ENCODE peak calls at places on chromosomes 1 and 21, in eight cellular contexts. One of them, this sample, is unnamed.

GRCh38 chr1:234589064-234589765 is 20.8 kb downstream of the IRF2BP2 start:
- DNase-seq in H1: no peak
- DNase-seq in HCT116: no peak
- DNase-seq in breast epithelium: peak
- DNase-seq in stomach: no peak
- DNase-seq in upper lobe of left lung: no peak
- DNase-seq in transverse colon: no peak
- DNase-seq in HL-60: no peak
- DNase-seq in this sample: peak

GRCh38 chr21:15293251-15293650 is 228.5 kb upstream of the NRIP1 start:
- DNase-seq in H1: no peak
- DNase-seq in HCT116: peak
- DNase-seq in breast epithelium: no peak
- DNase-seq in stomach: no peak
- DNase-seq in upper lobe of left lung: no peak
- DNase-seq in transverse colon: no peak
- DNase-seq in HL-60: no peak
- DNase-seq in this sample: no peak

GRCh38 chr1:97139512-97139911 is 417.9 kb downstream of the PTBP2 start:
- DNase-seq in H1: no peak
- DNase-seq in HCT116: no peak
- DNase-seq in breast epithelium: no peak
- DNase-seq in stomach: no peak
- DNase-seq in upper lobe of left lung: no peak
- DNase-seq in transverse colon: no peak
- DNase-seq in HL-60: no peak
- DNase-seq in this sample: no peak

GRCh38 chr1:239426821-239427495 is 40.6 kb downstream of the CHRM3 start:
- DNase-seq in H1: no peak
- DNase-seq in HCT116: no peak
- DNase-seq in breast epithelium: no peak
- DNase-seq in stomach: no peak
- DNase-seq in upper lobe of left lung: no peak
- DNase-seq in transverse colon: no peak
- DNase-seq in HL-60: no peak
- DNase-seq in this sample: no peak

GRCh38 chr1:54800041-54800898 is 853 bp downstream of the TTC22 start:
- DNase-seq in H1: no peak
- DNase-seq in HCT116: no peak
- DNase-seq in breast epithelium: no peak
- DNase-seq in stomach: no peak
- DNase-seq in upper lobe of left lung: no peak
- DNase-seq in transverse colon: peak
- DNase-seq in HL-60: no peak
- DNase-seq in this sample: no peak

GRCh38 chr1:11989669-11990068 is 9.4 kb downstream of the MFN2 start:
- DNase-seq in H1: no peak
- DNase-seq in HCT116: no peak
- DNase-seq in breast epithelium: no peak
- DNase-seq in stomach: no peak
- DNase-seq in upper lobe of left lung: no peak
- DNase-seq in transverse colon: no peak
- DNase-seq in HL-60: no peak
- DNase-seq in this sample: no peak

GRCh38 chr1:209607102-209607794 is 23.7 kb downstream of the CAMK1G start:
- DNase-seq in H1: no peak
- DNase-seq in HCT116: no peak
- DNase-seq in breast epithelium: no peak
- DNase-seq in stomach: no peak
- DNase-seq in upper lobe of left lung: no peak
- DNase-seq in transverse colon: no peak
- DNase-seq in HL-60: no peak
- DNase-seq in this sample: no peak

GRCh38 chr1:28740118-28740517 is 3.4 kb downstream of the YTHDF2 start:
- DNase-seq in H1: no peak
- DNase-seq in HCT116: no peak
- DNase-seq in breast epithelium: no peak
- DNase-seq in stomach: no peak
- DNase-seq in upper lobe of left lung: peak
- DNase-seq in transverse colon: no peak
- DNase-seq in HL-60: no peak
- DNase-seq in this sample: no peak

GRCh38 chr1:16116625-16117024 is 39.2 kb downstream of the EPHA2 start:
- DNase-seq in H1: no peak
- DNase-seq in HCT116: no peak
- DNase-seq in breast epithelium: no peak
- DNase-seq in stomach: no peak
- DNase-seq in upper lobe of left lung: no peak
- DNase-seq in transverse colon: no peak
- DNase-seq in HL-60: no peak
- DNase-seq in this sample: no peak

GRCh38 chr1:160061376-160062100 is 8.4 kb downstream of the KCNJ10 start:
- DNase-seq in H1: no peak
- DNase-seq in HCT116: no peak
- DNase-seq in breast epithelium: peak
- DNase-seq in stomach: no peak
- DNase-seq in upper lobe of left lung: no peak
- DNase-seq in transverse colon: no peak
- DNase-seq in HL-60: no peak
- DNase-seq in this sample: no peak

GRCh38 chr21:31903896-31904295 is 31.1 kb downstream of the HUNK start:
- DNase-seq in H1: no peak
- DNase-seq in HCT116: no peak
- DNase-seq in breast epithelium: no peak
- DNase-seq in stomach: no peak
- DNase-seq in upper lobe of left lung: no peak
- DNase-seq in transverse colon: no peak
- DNase-seq in HL-60: no peak
- DNase-seq in this sample: no peak

GRCh38 chr1:23194119-23194984 is 22.9 kb downstream of the HTR1D start:
- DNase-seq in H1: no peak
- DNase-seq in HCT116: no peak
- DNase-seq in breast epithelium: no peak
- DNase-seq in stomach: no peak
- DNase-seq in upper lobe of left lung: no peak
- DNase-seq in transverse colon: no peak
- DNase-seq in HL-60: no peak
- DNase-seq in this sample: no peak

GRCh38 chr21:14116080-14116481 is 94.7 kb downstream of the LIPI start:
- DNase-seq in H1: no peak
- DNase-seq in HCT116: no peak
- DNase-seq in breast epithelium: no peak
- DNase-seq in stomach: no peak
- DNase-seq in upper lobe of left lung: no peak
- DNase-seq in transverse colon: no peak
- DNase-seq in HL-60: no peak
- DNase-seq in this sample: no peak

GRCh38 chr1:9008236-9008635 is 18.0 kb downstream of the SLC2A7 start:
- DNase-seq in H1: no peak
- DNase-seq in HCT116: no peak
- DNase-seq in breast epithelium: no peak
- DNase-seq in stomach: peak
- DNase-seq in upper lobe of left lung: no peak
- DNase-seq in transverse colon: peak
- DNase-seq in HL-60: no peak
- DNase-seq in this sample: no peak

GRCh38 chr1:150971583-150972416 is 2.8 kb downstream of the CERS2 start:
- DNase-seq in H1: no peak
- DNase-seq in HCT116: no peak
- DNase-seq in breast epithelium: no peak
- DNase-seq in stomach: no peak
- DNase-seq in upper lobe of left lung: peak
- DNase-seq in transverse colon: no peak
- DNase-seq in HL-60: no peak
- DNase-seq in this sample: no peak

GRCh38 chr21:33857846-33858671 is 57.5 kb downstream of the ATP5PO start:
- DNase-seq in H1: no peak
- DNase-seq in HCT116: no peak
- DNase-seq in breast epithelium: no peak
- DNase-seq in stomach: no peak
- DNase-seq in upper lobe of left lung: no peak
- DNase-seq in transverse colon: no peak
- DNase-seq in HL-60: no peak
- DNase-seq in this sample: no peak

GRCh38 chr1:115717541-115717940 is 51.0 kb downstream of the CASQ2 start:
- DNase-seq in H1: no peak
- DNase-seq in HCT116: peak
- DNase-seq in breast epithelium: no peak
- DNase-seq in stomach: peak
- DNase-seq in upper lobe of left lung: peak
- DNase-seq in transverse colon: peak
- DNase-seq in HL-60: no peak
- DNase-seq in this sample: no peak

GRCh38 chr1:32886012-32886827 is at the start of gene HPCA:
- DNase-seq in H1: no peak
- DNase-seq in HCT116: no peak
- DNase-seq in breast epithelium: no peak
- DNase-seq in stomach: peak
- DNase-seq in upper lobe of left lung: peak
- DNase-seq in transverse colon: peak
- DNase-seq in HL-60: no peak
- DNase-seq in this sample: no peak

GRCh38 chr21:35505067-35505466 is 456.0 kb upstream of the RUNX1 start:
- DNase-seq in H1: no peak
- DNase-seq in HCT116: no peak
- DNase-seq in breast epithelium: no peak
- DNase-seq in stomach: no peak
- DNase-seq in upper lobe of left lung: no peak
- DNase-seq in transverse colon: no peak
- DNase-seq in HL-60: no peak
- DNase-seq in this sample: no peak

GRCh38 chr1:41461790-41462679 is 22.4 kb downstream of the EDN2 start:
- DNase-seq in H1: no peak
- DNase-seq in HCT116: no peak
- DNase-seq in breast epithelium: no peak
- DNase-seq in stomach: no peak
- DNase-seq in upper lobe of left lung: peak
- DNase-seq in transverse colon: peak
- DNase-seq in HL-60: no peak
- DNase-seq in this sample: no peak

GRCh38 chr1:158203693-158204457 is 23.2 kb downstream of the CD1D start:
- DNase-seq in H1: no peak
- DNase-seq in HCT116: peak
- DNase-seq in breast epithelium: no peak
- DNase-seq in stomach: no peak
- DNase-seq in upper lobe of left lung: no peak
- DNase-seq in transverse colon: no peak
- DNase-seq in HL-60: no peak
- DNase-seq in this sample: no peak

DNA sequence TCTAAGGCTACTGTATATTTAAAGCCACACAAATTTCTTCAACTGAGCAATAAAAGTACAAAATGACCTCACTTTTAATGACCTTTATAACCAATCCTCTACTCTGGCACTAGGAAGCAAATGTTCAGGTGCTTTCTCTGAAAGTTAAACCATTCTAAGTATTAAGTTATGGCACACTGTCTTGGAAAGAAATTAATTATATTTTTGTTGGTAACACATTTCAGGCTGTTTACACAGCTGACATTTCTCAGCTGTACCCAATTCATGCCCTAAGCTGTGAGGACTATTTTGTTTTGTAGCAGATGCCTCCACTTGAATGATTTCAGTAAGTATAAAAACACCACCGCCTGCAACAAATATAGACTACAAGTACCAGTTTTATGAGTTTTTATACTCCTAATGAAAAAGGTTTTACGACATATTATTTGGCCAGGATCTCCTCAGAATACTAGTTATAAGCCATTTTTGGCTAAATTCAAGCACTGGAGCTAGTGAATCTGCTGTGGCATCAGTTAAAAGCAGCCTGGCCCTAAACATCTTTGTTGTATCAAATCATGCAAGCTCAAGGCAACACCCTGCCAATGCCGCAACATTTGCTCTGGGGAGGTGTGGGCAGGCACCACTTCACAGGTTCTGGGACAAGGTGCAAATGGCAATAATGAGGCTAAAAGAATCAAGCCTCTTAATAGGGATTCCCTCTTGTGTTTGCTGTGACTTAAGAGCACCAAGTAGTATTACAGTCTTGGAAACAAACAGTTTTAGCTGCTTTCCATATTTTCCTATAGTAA is 228.4 kb upstream of the DMRTA2 start:
- DNase-seq in H1: no peak
- DNase-seq in HCT116: no peak
- DNase-seq in breast epithelium: no peak
- DNase-seq in stomach: no peak
- DNase-seq in upper lobe of left lung: no peak
- DNase-seq in transverse colon: no peak
- DNase-seq in HL-60: no peak
- DNase-seq in this sample: no peak
- TF ChIP-seq POLR2AphosphoS5 in H1: no peak
- TF ChIP-seq POLR2AphosphoS5 in HCT116: no peak
- TF ChIP-seq POLR2AphosphoS5 in breast epithelium: no peak
- TF ChIP-seq POLR2AphosphoS5 in stomach: no peak
- TF ChIP-seq POLR2AphosphoS5 in upper lobe of left lung: no peak
- TF ChIP-seq POLR2AphosphoS5 in transverse colon: no peak
- TF ChIP-seq POLR2AphosphoS5 in HL-60: no peak
- TF ChIP-seq POLR2AphosphoS5 in this sample: no peak

DNA sequence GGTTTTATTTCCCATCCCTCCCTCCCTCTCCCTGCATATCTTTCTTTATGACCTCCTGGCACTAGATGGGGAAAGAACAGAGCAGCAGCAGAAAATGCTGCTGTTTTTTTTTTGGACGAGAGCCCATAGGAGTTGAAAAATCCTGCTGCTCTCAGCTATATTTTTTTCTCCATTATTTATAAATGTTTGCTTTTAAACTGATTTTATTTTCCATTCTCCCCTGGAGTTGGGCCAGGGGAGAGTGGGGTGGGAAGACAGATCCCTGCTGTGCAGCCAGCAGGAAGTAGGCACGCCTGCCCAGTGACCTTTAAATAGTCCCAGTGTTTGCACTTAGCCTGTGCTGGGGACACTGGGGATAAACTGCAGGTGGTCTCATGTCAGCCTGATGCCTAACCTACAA is 17.4 kb downstream of the SFT2D2 start:
- DNase-seq in H1: no peak
- DNase-seq in HCT116: no peak
- DNase-seq in breast epithelium: no peak
- DNase-seq in stomach: peak
- DNase-seq in upper lobe of left lung: no peak
- DNase-seq in transverse colon: no peak
- DNase-seq in HL-60: no peak
- DNase-seq in this sample: no peak
- H3K27ac ChIP-seq in H1: no peak
- H3K27ac ChIP-seq in HCT116: peak
- H3K27ac ChIP-seq in breast epithelium: peak
- H3K27ac ChIP-seq in stomach: no peak
- H3K27ac ChIP-seq in upper lobe of left lung: peak
- H3K27ac ChIP-seq in transverse colon: peak
- H3K27ac ChIP-seq in HL-60: no peak
- H3K27ac ChIP-seq in this sample: no peak

GRCh38 chr1:64871256-64871655 is 95.1 kb downstream of the JAK1 start:
- DNase-seq in H1: no peak
- DNase-seq in HCT116: no peak
- DNase-seq in breast epithelium: no peak
- DNase-seq in stomach: no peak
- DNase-seq in upper lobe of left lung: no peak
- DNase-seq in transverse colon: no peak
- DNase-seq in HL-60: no peak
- DNase-seq in this sample: no peak
- TF ChIP-seq POLR2AphosphoS5 in H1: no peak
- TF ChIP-seq POLR2AphosphoS5 in HCT116: no peak
- TF ChIP-seq POLR2AphosphoS5 in breast epithelium: no peak
- TF ChIP-seq POLR2AphosphoS5 in stomach: no peak
- TF ChIP-seq POLR2AphosphoS5 in upper lobe of left lung: no peak
- TF ChIP-seq POLR2AphosphoS5 in transverse colon: no peak
- TF ChIP-seq POLR2AphosphoS5 in HL-60: no peak
- TF ChIP-seq POLR2AphosphoS5 in this sample: no peak

GRCh38 chr1:82921759-82922158 is 1077.2 kb downstream of the TTLL7 start:
- DNase-seq in H1: no peak
- DNase-seq in HCT116: no peak
- DNase-seq in breast epithelium: no peak
- DNase-seq in stomach: no peak
- DNase-seq in upper lobe of left lung: no peak
- DNase-seq in transverse colon: no peak
- DNase-seq in HL-60: no peak
- DNase-seq in this sample: no peak
- H3K27ac ChIP-seq in H1: no peak
- H3K27ac ChIP-seq in HCT116: no peak
- H3K27ac ChIP-seq in breast epithelium: no peak
- H3K27ac ChIP-seq in stomach: no peak
- H3K27ac ChIP-seq in upper lobe of left lung: no peak
- H3K27ac ChIP-seq in transverse colon: no peak
- H3K27ac ChIP-seq in HL-60: no peak
- H3K27ac ChIP-seq in this sample: no peak

This sample was measured in suprapubic skin.